ENCODE peak calls at places on chromosome 17, in seven cellular contexts. E, Y, H, P, R, T and X are unnamed samples.

GRCh38 chr17:29771561-29771960 is 148.8 kb upstream of the CORO6 start:
- DNase-seq in E (no peak), Y (no peak), H (no peak), P (no peak), R (no peak), T (no peak), X (no peak)

GRCh38 chr17:46943511-46944393 is 20.8 kb downstream of the GOSR2 start:
- DNase-seq in E (no peak), Y (peak; percentile 36), H (peak; percentile 68), P (peak; percentile 13), R (no peak), T (peak; percentile 33), X (no peak)

GRCh38 chr17:39867891-39868553 is at the start of gene ZPBP2:
- DNase-seq in E (no peak), Y (peak; percentile 67), H (no peak), P (no peak), R (no peak), T (no peak), X (no peak)

GRCh38 chr17:56979091-56979480 is 1.2 kb downstream of the SCPEP1 start:
- DNase-seq in E (no peak), Y (no peak), H (no peak), P (peak; percentile 20), R (no peak), T (no peak), X (peak; percentile 25)

GRCh38 chr17:53387745-53388144 is 435.0 kb upstream of the KIF2B start:
- DNase-seq in E (no peak), Y (no peak), H (no peak), P (no peak), R (no peak), T (no peak), X (no peak)

GRCh38 chr17:76716146-76716833 is 5.5 kb upstream of the MXRA7 start:
- DNase-seq in E (no peak), Y (peak; percentile 75), H (no peak), P (no peak), R (no peak), T (peak; percentile 100), X (no peak)

GRCh38 chr17:70674061-70674460 is 504.7 kb downstream of the KCNJ2 start:
- DNase-seq in E (no peak), Y (no peak), H (no peak), P (no peak), R (no peak), T (no peak), X (no peak)

GRCh38 chr17:32591428-32591827 is 104.6 kb downstream of the CDK5R1 start:
- DNase-seq in E (no peak), Y (no peak), H (no peak), P (no peak), R (no peak), T (no peak), X (no peak)

GRCh38 chr17:74213897-74214386 is 571 bp downstream of the TTYH2 start:
- DNase-seq in E (peak; percentile 75), Y (peak; percentile 36), H (no peak), P (no peak), R (no peak), T (no peak), X (no peak)

GRCh38 chr17:78484300-78485159 is 92.7 kb downstream of the DNAH17 start:
- DNase-seq in E (peak; percentile 87), Y (peak; percentile 84), H (peak; percentile 99), P (no peak), R (peak; percentile 63), T (peak; percentile 7), X (no peak)